ENCODE peak calls at places on chromosome 21, in four cellular contexts. I is endothelial cell of umbilical vein, U is K562, N is A549. R is an unnamed sample.

GRCh38 chr21:18026359-18026758 is 207.2 kb upstream of the C21orf91 start:
- DNase-seq in N (no peak), U (no peak), I (no peak), R (no peak)

GRCh38 chr21:46234436-46234950 is 5.9 kb upstream of the LSS start:
- DNase-seq in I (no peak), U (no peak), N (no peak), R (no peak)

GRCh38 chr21:45590246-45590725 is 48.0 kb upstream of the SLC19A1 start:
- DNase-seq in N (peak; percentile 46), U (peak; percentile 76), I (peak; percentile 30), R (no peak)

GRCh38 chr21:27581168-27581567 is 614.3 kb upstream of the ADAMTS5 start:
- DNase-seq in U (no peak), N (no peak), I (no peak), R (no peak)

GRCh38 chr21:34073749-34074282 is 438 bp downstream of the MRPS6 start:
- DNase-seq in U (peak; percentile 69), N (no peak), I (peak; percentile 10), R (no peak)

GRCh38 chr21:27759820-27760219 is 792.9 kb upstream of the ADAMTS5 start:
- DNase-seq in N (no peak), U (no peak), I (no peak), R (no peak)

GRCh38 chr21:16305686-16306085 is 575.9 kb downstream of the USP25 start:
- DNase-seq in U (no peak), I (peak; percentile 85), N (no peak), R (no peak)

GRCh38 chr21:32732544-32732943 is 4.7 kb upstream of the SYNJ1 start:
- DNase-seq in N (no peak), U (no peak), I (no peak), R (no peak)

GRCh38 chr21:46150073-46150472 is 5.3 kb downstream of the FTCD start:
- DNase-seq in I (no peak), U (no peak), N (no peak), R (no peak)

GRCh38 chr21:27359141-27359540 is 392.3 kb upstream of the ADAMTS5 start:
- DNase-seq in U (no peak), N (no peak), I (no peak), R (no peak)

GRCh38 chr21:26117972-26118367 is 52.6 kb downstream of the APP start:
- DNase-seq in N (no peak), I (no peak), U (no peak), R (no peak)

GRCh38 chr21:39441502-39442475 is 3.8 kb downstream of the LCA5L start:
- DNase-seq in U (peak; percentile 83), N (peak; percentile 46), I (peak; percentile 47), R (peak; percentile 45)

GRCh38 chr21:18803624-18804023 is 400.0 kb upstream of the TMPRSS15 start:
- DNase-seq in U (no peak), I (no peak), N (no peak), R (no peak)

DNA sequence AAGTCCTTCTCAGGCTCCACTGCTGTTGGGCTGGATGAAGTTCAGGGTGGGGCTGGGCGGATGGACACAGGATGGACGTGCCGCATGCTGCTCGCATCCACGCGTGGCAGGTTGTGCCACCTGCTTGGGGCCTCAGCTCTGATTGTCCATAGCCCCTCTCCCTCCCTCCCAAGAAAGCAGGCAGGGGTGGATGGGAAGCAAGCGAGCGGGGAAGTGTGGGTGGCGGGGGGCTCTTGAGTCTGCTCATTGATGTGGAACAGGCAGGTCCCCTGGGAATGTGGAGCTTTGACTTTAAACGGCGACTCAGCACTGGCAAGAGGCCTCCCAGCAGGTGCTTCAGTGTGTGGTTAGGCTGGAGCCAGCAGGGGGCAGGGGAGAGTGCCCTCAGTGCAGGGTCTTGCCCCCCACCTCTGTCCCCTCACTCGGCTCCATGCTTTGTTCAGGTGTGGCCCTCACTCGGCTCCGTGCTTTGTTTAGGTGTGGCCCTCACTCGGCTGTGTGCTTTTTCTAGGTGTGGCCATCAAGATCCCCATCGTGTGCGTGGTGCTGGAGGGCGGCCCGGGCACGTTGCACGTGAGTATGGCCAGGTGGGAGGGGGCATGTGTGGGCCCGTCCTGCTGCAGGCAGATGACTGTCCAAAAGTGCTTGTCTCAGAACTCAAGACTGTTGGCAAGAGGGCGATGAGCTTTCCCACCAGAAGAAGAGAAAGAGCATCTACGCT is 23.9 kb downstream of the TRPM2 start:
- DNase-seq in I (no peak), U (no peak), N (no peak), R (no peak)
- TF ChIP-seq MYC in I (no peak), U (no peak), N (no peak), R (no peak)

GRCh38 chr21:24204641-24205040 is 1402.6 kb downstream of the MRPL39 start:
- DNase-seq in N (no peak), I (no peak), U (no peak), R (no peak)

GRCh38 chr21:24205317-24205716 is 1402.0 kb downstream of the MRPL39 start:
- DNase-seq in U (no peak), I (no peak), N (no peak), R (no peak)

GRCh38 chr21:24208562-24209260 is 1398.6 kb downstream of the MRPL39 start:
- DNase-seq in I (no peak), U (no peak), N (no peak), R (no peak)

GRCh38 chr21:24210130-24210529 is 1397.2 kb downstream of the MRPL39 start:
- DNase-seq in U (no peak), I (no peak), N (no peak), R (no peak)
- TF ChIP-seq JUN in U (no peak), I (no peak), N (no peak), R (no peak)

GRCh38 chr21:35090403-35090802 is 41.3 kb upstream of the RUNX1 start:
- DNase-seq in N (no peak), I (no peak), U (no peak), R (no peak)
- TF ChIP-seq MYC in N (no peak), I (no peak), U (no peak), R (no peak)

DNA sequence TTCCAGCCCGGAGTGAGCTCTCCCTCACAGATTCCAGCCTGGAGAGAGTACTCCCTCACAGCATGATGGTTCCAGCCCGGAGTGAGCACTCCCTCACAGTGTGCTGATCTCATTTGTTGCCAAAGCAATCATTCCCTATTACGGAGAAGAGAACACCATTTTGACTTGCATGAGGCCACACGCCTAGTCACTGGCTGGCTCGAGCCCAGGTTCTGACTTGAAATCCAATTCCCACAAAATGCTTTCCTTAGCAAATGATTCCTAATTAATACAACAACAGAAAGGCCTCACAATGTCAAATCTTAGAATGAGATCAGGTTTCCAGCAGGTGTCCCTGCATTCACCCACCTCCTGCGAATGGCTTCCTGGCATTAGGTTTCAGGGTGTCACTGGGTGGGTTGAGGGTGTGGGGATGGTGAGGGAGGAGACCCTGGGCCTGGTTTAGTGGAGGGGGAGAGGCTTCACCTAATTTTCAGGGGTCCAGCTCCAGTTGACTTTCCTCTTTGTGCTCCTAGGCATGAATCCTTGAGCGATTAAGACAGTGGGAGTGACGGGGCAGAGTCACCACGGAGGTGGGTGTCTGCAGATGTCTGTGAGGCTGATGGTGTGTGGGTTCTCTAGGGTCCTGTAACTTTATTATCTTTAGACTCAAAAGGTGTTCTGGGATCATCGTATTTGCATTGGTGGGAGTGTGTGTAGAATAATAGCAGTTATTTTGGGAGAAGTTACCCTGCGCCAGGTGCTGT is 158.5 kb downstream of the KCNJ6 start:
- DNase-seq in N (no peak), U (no peak), I (no peak), R (no peak)
- TF ChIP-seq JUN in N (no peak), U (no peak), I (no peak), R (no peak)

GRCh38 chr21:29155118-29155932 is 24.9 kb downstream of the MAP3K7CL start:
- DNase-seq in N (no peak), I (peak; percentile 22), U (peak; percentile 48), R (no peak)
- TF ChIP-seq MYC in N (no peak), I (no peak), U (no peak), R (no peak)

GRCh38 chr21:14889080-14889805 is 175.6 kb downstream of the NRIP1 start:
- DNase-seq in U (no peak), N (no peak), I (no peak), R (peak; percentile 92)
- TF ChIP-seq JUN in U (no peak), N (no peak), I (no peak), R (peak; percentile 70)

DNA sequence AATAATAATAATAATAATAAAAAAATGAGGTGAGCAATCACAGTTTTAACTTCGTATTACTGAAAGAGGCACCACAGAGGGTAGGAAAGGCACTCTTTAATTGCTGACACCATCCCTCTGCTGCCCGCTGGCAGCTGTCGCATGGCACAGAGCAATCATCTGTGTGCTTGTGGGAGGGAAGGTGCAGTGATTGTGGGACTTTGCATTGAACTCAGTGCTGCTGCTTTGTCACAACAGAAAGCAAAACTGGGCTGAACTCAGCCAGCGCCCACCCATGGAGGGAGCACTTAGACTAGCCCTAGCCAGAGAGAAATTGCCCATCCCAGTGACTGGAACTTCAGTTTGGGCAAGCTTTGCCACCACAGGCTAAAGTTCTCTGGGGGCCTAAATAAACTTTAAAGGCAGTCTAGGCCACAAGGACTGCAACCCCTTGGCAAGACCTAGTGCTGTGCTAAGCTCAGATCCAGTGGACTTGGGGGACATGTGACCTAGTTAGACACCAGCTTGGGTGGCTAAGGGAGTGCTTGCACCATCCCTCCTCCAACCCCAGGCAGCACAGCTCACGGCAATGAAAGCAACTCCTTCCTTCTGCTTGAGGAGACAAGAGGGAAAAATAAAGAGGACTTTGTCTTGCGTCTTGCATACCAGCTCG is 59.4 kb downstream of the WDR4 start:
- DNase-seq in U (no peak), I (no peak), N (no peak), R (no peak)
- TF ChIP-seq MYC in U (no peak), I (no peak), N (no peak), R (no peak)

DNA sequence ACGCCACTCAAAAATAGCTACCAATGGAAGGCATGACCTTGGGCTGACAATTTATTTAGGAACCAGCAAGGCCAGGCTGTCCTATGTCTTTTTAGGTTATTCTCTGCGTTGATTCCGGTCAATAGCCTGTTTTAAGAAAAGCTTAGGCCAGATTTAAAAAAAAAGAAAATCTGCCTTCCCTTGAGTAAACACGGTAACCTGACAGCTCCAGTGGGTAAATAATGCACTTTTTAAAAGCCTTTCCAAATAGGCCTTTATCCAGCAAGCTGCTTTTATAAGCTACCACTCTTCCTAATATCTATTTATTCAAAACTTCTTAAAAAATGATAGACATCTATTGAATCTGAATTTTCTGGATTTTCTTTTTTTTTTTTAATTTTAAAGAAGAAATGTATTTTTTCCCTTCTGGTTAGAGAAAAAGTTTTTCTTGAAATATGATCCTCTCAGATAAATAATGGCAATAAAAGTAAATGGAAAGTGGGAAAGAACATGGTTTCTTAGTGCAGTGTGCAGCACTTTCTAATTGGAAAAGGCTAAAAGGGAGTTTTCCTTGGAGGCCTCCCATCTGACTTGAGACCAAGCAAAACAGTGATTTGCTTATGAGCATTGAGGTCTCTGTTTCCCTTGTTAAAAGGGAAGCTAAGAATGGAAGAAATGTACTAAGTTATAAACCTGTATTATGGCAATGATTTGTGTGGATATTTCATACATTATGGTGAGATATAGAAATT is 281.0 kb upstream of the RUNX1 start:
- DNase-seq in U (no peak), N (no peak), I (no peak), R (no peak)
- TF ChIP-seq JUN in U (no peak), N (no peak), I (no peak), R (no peak)

R was measured in HepG2.